ENCODE peak calls at places on chromosome X, in four cellular contexts. N, E, Q and B are unnamed samples.

GRCh38 chrX:68432648-68433047 is 647 bp downstream of the OPHN1 start:
- DNase-seq in N (no peak), E (peak; percentile 9), Q (peak; percentile 31), B (no peak)

GRCh38 chrX:73965833-73966232 is 338.1 kb upstream of the ZCCHC13 start:
- DNase-seq in N (no peak), E (peak; percentile 24), Q (no peak), B (no peak)

GRCh38 chrX:124216396-124217124 is 115.9 kb upstream of the TEX13D start:
- DNase-seq in N (no peak), E (no peak), Q (no peak), B (no peak)

GRCh38 chrX:70500826-70501225 is 56.2 kb downstream of the DLG3 start:
- DNase-seq in N (no peak), E (no peak), Q (no peak), B (no peak)

GRCh38 chrX:140141444-140142029 is 176.2 kb upstream of the CXorf66 start:
- DNase-seq in N (no peak), E (peak; percentile 73), Q (peak; percentile 9), B (no peak)

GRCh38 chrX:20352935-20353336 is 86.2 kb upstream of the RPS6KA3 start:
- DNase-seq in N (no peak), E (no peak), Q (no peak), B (peak; percentile 14)

GRCh38 chrX:15686818-15687685 is 22.4 kb upstream of the CLTRN start:
- DNase-seq in N (peak; percentile 19), E (peak; percentile 78), Q (peak; percentile 65), B (peak; percentile 52)

GRCh38 chrX:75301060-75301459 is 27.2 kb downstream of the UPRT start:
- DNase-seq in N (no peak), E (no peak), Q (no peak), B (no peak)

GRCh38 chrX:97850911-97851310 is 967.2 kb downstream of the RPA4 start:
- DNase-seq in N (no peak), E (peak; percentile 22), Q (no peak), B (no peak)

GRCh38 chrX:107541244-107541643 is 87.1 kb upstream of the PRPS1 start:
- DNase-seq in N (no peak), E (no peak), Q (peak; percentile 36), B (no peak)

GRCh38 chrX:46589977-46590723 is 16.6 kb downstream of the CHST7 start:
- DNase-seq in N (no peak), E (peak; percentile 85), Q (peak; percentile 81), B (no peak)

GRCh38 chrX:129108936-129109335 is 414.4 kb downstream of the SMARCA1 start:
- DNase-seq in N (no peak), E (no peak), Q (no peak), B (no peak)

GRCh38 chrX:39445336-39445735 is 644.1 kb downstream of the MID1IP1 start:
- DNase-seq in N (peak; percentile 8), E (peak; percentile 16), Q (no peak), B (no peak)